ENCODE peak calls at places on chromosomes 4 and X, in six cellular contexts. One of them, this sample, is unnamed.

GRCh38 chr4:40536032-40536431 is 93.6 kb downstream of the RBM47 start:
- DNase-seq in mesenchymal stem cell: no peak
- DNase-seq in IMR-90: no peak
- DNase-seq in H1: no peak
- DNase-seq in neuronal stem cell: no peak
- DNase-seq in H9: no peak
- DNase-seq in this sample: no peak

GRCh38 chr4:157221895-157222763 is 1.6 kb downstream of the GRIA2 start:
- DNase-seq in neuronal stem cell: peak; percentile 62
- DNase-seq in H1: no peak
- DNase-seq in H9: peak; percentile 71
- DNase-seq in IMR-90: no peak
- DNase-seq in mesenchymal stem cell: no peak
- DNase-seq in this sample: no peak

GRCh38 chrX:150623583-150623982 is 55.2 kb downstream of the MTM1 start:
- DNase-seq in H1: no peak
- DNase-seq in neuronal stem cell: no peak
- DNase-seq in H9: no peak
- DNase-seq in IMR-90: no peak
- DNase-seq in mesenchymal stem cell: no peak
- DNase-seq in this sample: no peak

GRCh38 chr4:98682719-98683118 is 24.3 kb upstream of the TSPAN5 start:
- DNase-seq in H1: no peak
- DNase-seq in H9: no peak
- DNase-seq in mesenchymal stem cell: peak; percentile 46
- DNase-seq in IMR-90: peak; percentile 61
- DNase-seq in neuronal stem cell: no peak
- DNase-seq in this sample: peak; percentile 80

GRCh38 chrX:65874765-65875164 is 165.1 kb downstream of the VSIG4 start:
- DNase-seq in H1: no peak
- DNase-seq in neuronal stem cell: no peak
- DNase-seq in H9: no peak
- DNase-seq in IMR-90: no peak
- DNase-seq in mesenchymal stem cell: no peak
- DNase-seq in this sample: no peak

GRCh38 chr4:93771640-93772411 is 56.7 kb upstream of the ATOH1 start:
- DNase-seq in neuronal stem cell: no peak
- DNase-seq in H1: no peak
- DNase-seq in mesenchymal stem cell: no peak
- DNase-seq in IMR-90: no peak
- DNase-seq in H9: no peak
- DNase-seq in this sample: no peak

GRCh38 chr4:82850684-82851083 is 40.3 kb downstream of the SEC31A start:
- DNase-seq in IMR-90: no peak
- DNase-seq in neuronal stem cell: no peak
- DNase-seq in H1: no peak
- DNase-seq in H9: no peak
- DNase-seq in mesenchymal stem cell: no peak
- DNase-seq in this sample: no peak

GRCh38 chr4:65416875-65417274 is 253.4 kb downstream of the EPHA5 start:
- DNase-seq in H1: no peak
- DNase-seq in IMR-90: no peak
- DNase-seq in neuronal stem cell: no peak
- DNase-seq in mesenchymal stem cell: no peak
- DNase-seq in H9: peak; percentile 25
- DNase-seq in this sample: no peak

GRCh38 chrX:151801980-151802379 is 67.4 kb downstream of the CNGA2 start:
- DNase-seq in IMR-90: no peak
- DNase-seq in H9: no peak
- DNase-seq in neuronal stem cell: no peak
- DNase-seq in H1: no peak
- DNase-seq in mesenchymal stem cell: no peak
- DNase-seq in this sample: peak; percentile 47

GRCh38 chr4:100823066-100823992 is 305.5 kb upstream of the EMCN start:
- DNase-seq in mesenchymal stem cell: no peak
- DNase-seq in H1: no peak
- DNase-seq in neuronal stem cell: no peak
- DNase-seq in H9: no peak
- DNase-seq in IMR-90: no peak
- DNase-seq in this sample: peak; percentile 31

GRCh38 chr4:89784686-89785227 is 52.2 kb downstream of the SNCA start:
- DNase-seq in mesenchymal stem cell: no peak
- DNase-seq in H9: no peak
- DNase-seq in IMR-90: no peak
- DNase-seq in H1: no peak
- DNase-seq in neuronal stem cell: no peak
- DNase-seq in this sample: no peak

GRCh38 chrX:43968347-43968746 is 4.8 kb downstream of the NDP start:
- DNase-seq in H9: no peak
- DNase-seq in mesenchymal stem cell: no peak
- DNase-seq in neuronal stem cell: no peak
- DNase-seq in H1: no peak
- DNase-seq in IMR-90: no peak
- DNase-seq in this sample: no peak

GRCh38 chr4:82049294-82049693 is 324.5 kb downstream of the HNRNPD start:
- DNase-seq in H1: no peak
- DNase-seq in IMR-90: no peak
- DNase-seq in mesenchymal stem cell: no peak
- DNase-seq in neuronal stem cell: no peak
- DNase-seq in H9: no peak
- DNase-seq in this sample: no peak

GRCh38 chrX:72280210-72280882 is 3.3 kb upstream of the RPS4X start:
- DNase-seq in H9: no peak
- DNase-seq in mesenchymal stem cell: no peak
- DNase-seq in neuronal stem cell: no peak
- DNase-seq in IMR-90: peak; percentile 38
- DNase-seq in H1: no peak
- DNase-seq in this sample: no peak

GRCh38 chrX:42229533-42229932 is 306.2 kb upstream of the CASK start:
- DNase-seq in H1: no peak
- DNase-seq in neuronal stem cell: no peak
- DNase-seq in mesenchymal stem cell: no peak
- DNase-seq in H9: no peak
- DNase-seq in IMR-90: no peak
- DNase-seq in this sample: no peak

GRCh38 chr4:82284858-82285805 is 88.7 kb downstream of the HNRNPD start:
- DNase-seq in IMR-90: peak; percentile 99
- DNase-seq in neuronal stem cell: peak; percentile 97
- DNase-seq in H1: peak; percentile 95
- DNase-seq in H9: peak; percentile 100
- DNase-seq in mesenchymal stem cell: peak; percentile 99
- DNase-seq in this sample: peak; percentile 100

GRCh38 chr4:174377613-174378012 is 93.9 kb downstream of the CEP44 start:
- DNase-seq in H1: no peak
- DNase-seq in H9: no peak
- DNase-seq in mesenchymal stem cell: peak; percentile 70
- DNase-seq in IMR-90: peak; percentile 2
- DNase-seq in neuronal stem cell: no peak
- DNase-seq in this sample: peak; percentile 59

GRCh38 chr4:47031011-47031678 is at the start of gene GABRB1:
- DNase-seq in H1: peak; percentile 23
- DNase-seq in neuronal stem cell: peak; percentile 66
- DNase-seq in mesenchymal stem cell: peak; percentile 70
- DNase-seq in IMR-90: peak; percentile 61
- DNase-seq in H9: peak; percentile 74
- DNase-seq in this sample: peak; percentile 28

GRCh38 chrX:148878371-148878770 is 378.0 kb downstream of the AFF2 start:
- DNase-seq in IMR-90: peak; percentile 69
- DNase-seq in neuronal stem cell: no peak
- DNase-seq in mesenchymal stem cell: peak; percentile 34
- DNase-seq in H1: no peak
- DNase-seq in H9: no peak
- DNase-seq in this sample: peak; percentile 70

GRCh38 chr4:24794111-24794860 is 1.1 kb upstream of the SOD3 start:
- DNase-seq in mesenchymal stem cell: peak; percentile 69
- DNase-seq in H9: no peak
- DNase-seq in H1: no peak
- DNase-seq in neuronal stem cell: no peak
- DNase-seq in IMR-90: peak; percentile 72
- DNase-seq in this sample: peak; percentile 82

GRCh38 chr4:147096667-147097604 is 151.3 kb upstream of the TTC29 start:
- DNase-seq in H1: no peak
- DNase-seq in mesenchymal stem cell: peak; percentile 70
- DNase-seq in neuronal stem cell: peak; percentile 50
- DNase-seq in IMR-90: peak; percentile 69
- DNase-seq in H9: no peak
- DNase-seq in this sample: no peak

GRCh38 chr4:172007889-172008288 is 194.7 kb downstream of the GALNTL6 start:
- DNase-seq in IMR-90: no peak
- DNase-seq in H9: no peak
- DNase-seq in neuronal stem cell: no peak
- DNase-seq in H1: no peak
- DNase-seq in mesenchymal stem cell: no peak
- DNase-seq in this sample: no peak

GRCh38 chrX:102720237-102721168 is at the start of gene GPRASP3:
- DNase-seq in IMR-90: peak; percentile 75
- DNase-seq in mesenchymal stem cell: peak; percentile 74
- DNase-seq in neuronal stem cell: peak; percentile 24
- DNase-seq in H1: no peak
- DNase-seq in H9: no peak
- DNase-seq in this sample: peak; percentile 64

GRCh38 chrX:24145340-24146186 is 4.0 kb upstream of the ZFX start:
- DNase-seq in H9: no peak
- DNase-seq in IMR-90: peak; percentile 54
- DNase-seq in neuronal stem cell: no peak
- DNase-seq in H1: no peak
- DNase-seq in mesenchymal stem cell: peak; percentile 28
- DNase-seq in this sample: no peak

GRCh38 chr4:149063007-149063406 is 620.8 kb upstream of the NR3C2 start:
- DNase-seq in IMR-90: no peak
- DNase-seq in H9: no peak
- DNase-seq in H1: no peak
- DNase-seq in mesenchymal stem cell: no peak
- DNase-seq in neuronal stem cell: no peak
- DNase-seq in this sample: no peak

GRCh38 chr4:2598661-2599654 is 62.5 kb downstream of the FAM193A start:
- DNase-seq in H9: peak; percentile 64
- DNase-seq in neuronal stem cell: no peak
- DNase-seq in IMR-90: peak; percentile 19
- DNase-seq in H1: no peak
- DNase-seq in mesenchymal stem cell: peak; percentile 39
- DNase-seq in this sample: peak; percentile 12

GRCh38 chr4:70023218-70023617 is 5.0 kb upstream of the HTN3 start:
- DNase-seq in mesenchymal stem cell: no peak
- DNase-seq in H1: no peak
- DNase-seq in neuronal stem cell: no peak
- DNase-seq in H9: no peak
- DNase-seq in IMR-90: no peak
- DNase-seq in this sample: no peak
- H2BK5ac ChIP-seq in mesenchymal stem cell: no peak overlapping the region
- H2BK5ac ChIP-seq in H1: no peak overlapping the region
- H2BK5ac ChIP-seq in neuronal stem cell: no peak overlapping the region
- H2BK5ac ChIP-seq in H9: no peak overlapping the region
- H2BK5ac ChIP-seq in IMR-90: no peak overlapping the region
- H2BK5ac ChIP-seq in this sample: no peak overlapping the region

GRCh38 chr4:158771776-158772175 is 3.0 kb downstream of the FNIP2 start:
- DNase-seq in H9: no peak
- DNase-seq in IMR-90: no peak
- DNase-seq in mesenchymal stem cell: no peak
- DNase-seq in neuronal stem cell: no peak
- DNase-seq in H1: no peak
- DNase-seq in this sample: no peak

GRCh38 chr4:158769175-158769831 is 477 bp downstream of the FNIP2 start:
- DNase-seq in IMR-90: no peak
- DNase-seq in H1: no peak
- DNase-seq in mesenchymal stem cell: peak; percentile 45
- DNase-seq in H9: peak; percentile 48
- DNase-seq in neuronal stem cell: no peak
- DNase-seq in this sample: peak; percentile 38

GRCh38 chr4:158770671-158771070 is 1.8 kb downstream of the FNIP2 start:
- DNase-seq in IMR-90: no peak
- DNase-seq in H1: no peak
- DNase-seq in neuronal stem cell: no peak
- DNase-seq in H9: no peak
- DNase-seq in mesenchymal stem cell: no peak
- DNase-seq in this sample: no peak

GRCh38 chr4:158766419-158767044 is 2.3 kb upstream of the FNIP2 start:
- DNase-seq in mesenchymal stem cell: no peak
- DNase-seq in H1: no peak
- DNase-seq in H9: no peak
- DNase-seq in IMR-90: no peak
- DNase-seq in neuronal stem cell: no peak
- DNase-seq in this sample: no peak

DNA sequence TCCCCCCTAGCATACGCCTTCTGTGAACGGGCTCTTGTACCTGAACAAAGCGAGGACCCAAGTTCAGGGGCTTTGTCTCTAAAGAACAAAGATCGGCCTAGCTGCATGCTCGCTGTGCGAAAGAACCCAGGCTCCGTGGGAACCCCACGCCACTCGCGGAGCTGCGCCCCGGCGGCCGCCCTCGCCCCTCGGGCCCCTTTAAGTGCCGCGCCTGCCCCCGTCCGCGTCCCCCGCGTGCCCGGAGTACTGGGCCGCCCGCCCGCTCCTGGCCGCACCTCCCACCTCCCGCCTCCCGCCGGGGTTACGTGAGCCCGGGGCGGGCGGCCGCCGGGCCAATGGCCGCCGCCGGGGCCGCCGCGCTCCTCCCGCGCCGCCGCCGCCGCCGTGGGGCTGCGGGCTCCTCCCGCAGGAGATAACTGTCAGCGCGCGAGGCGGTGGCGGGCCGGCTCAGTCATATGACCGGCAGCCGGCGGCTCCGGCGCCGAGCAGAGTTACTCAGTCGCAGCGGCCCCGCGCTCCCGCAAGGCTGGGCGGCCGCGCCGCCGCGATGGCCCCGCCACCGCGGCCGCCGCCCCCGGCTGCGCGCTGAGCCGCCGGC is at the start of gene FNIP2:
- DNase-seq in mesenchymal stem cell: peak; percentile 82
- DNase-seq in H9: peak; percentile 78
- DNase-seq in neuronal stem cell: peak; percentile 64
- DNase-seq in H1: no peak
- DNase-seq in IMR-90: peak; percentile 72
- DNase-seq in this sample: peak; percentile 83
- H4K8ac ChIP-seq in mesenchymal stem cell: peak within 1 kb of the TSS; percentile 92
- H4K8ac ChIP-seq in H9: no peak within 1 kb of the TSS
- H4K8ac ChIP-seq in neuronal stem cell: no peak within 1 kb of the TSS
- H4K8ac ChIP-seq in H1: peak within 1 kb of the TSS; percentile 98
- H4K8ac ChIP-seq in IMR-90: peak within 1 kb of the TSS; percentile 76
- H4K8ac ChIP-seq in this sample: peak within 1 kb of the TSS; percentile 97

DNA sequence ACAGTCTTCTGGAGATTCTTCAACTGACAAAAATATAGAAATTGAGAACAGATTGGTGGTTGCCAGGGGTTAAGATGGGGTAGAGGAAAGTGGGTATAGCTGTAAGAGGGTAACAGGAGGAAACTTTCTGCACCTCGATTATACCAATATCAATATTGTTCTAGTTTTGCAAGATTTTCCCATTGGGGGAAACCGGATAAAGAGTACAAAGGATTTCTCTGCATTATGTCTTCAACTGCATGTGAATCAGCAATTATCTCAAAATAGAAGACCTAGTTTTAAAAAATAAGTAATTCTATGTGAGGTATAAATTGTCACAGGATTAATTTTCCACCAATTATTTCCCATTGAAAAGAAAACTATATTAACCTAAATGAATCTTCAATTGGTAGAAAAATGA is 65.7 kb downstream of the LRBA start:
- DNase-seq in neuronal stem cell: no peak
- DNase-seq in H9: no peak
- DNase-seq in H1: no peak
- DNase-seq in IMR-90: no peak
- DNase-seq in mesenchymal stem cell: no peak
- DNase-seq in this sample: no peak
- H2AFZ ChIP-seq in neuronal stem cell: no peak overlapping the region
- H2AFZ ChIP-seq in H9: no peak overlapping the region
- H2AFZ ChIP-seq in H1: no peak overlapping the region
- H2AFZ ChIP-seq in IMR-90: no peak overlapping the region
- H2AFZ ChIP-seq in mesenchymal stem cell: no peak overlapping the region
- H2AFZ ChIP-seq in this sample: no peak overlapping the region

GRCh38 chrX:96425204-96425603 is 259.4 kb upstream of the DIAPH2 start:
- DNase-seq in H9: no peak
- DNase-seq in neuronal stem cell: no peak
- DNase-seq in IMR-90: no peak
- DNase-seq in H1: no peak
- DNase-seq in mesenchymal stem cell: no peak
- DNase-seq in this sample: no peak
- H2BK5ac ChIP-seq in H9: no peak overlapping the region
- H2BK5ac ChIP-seq in neuronal stem cell: no peak overlapping the region
- H2BK5ac ChIP-seq in IMR-90: no peak overlapping the region
- H2BK5ac ChIP-seq in H1: no peak overlapping the region
- H2BK5ac ChIP-seq in mesenchymal stem cell: no peak overlapping the region
- H2BK5ac ChIP-seq in this sample: no peak overlapping the region

This sample was measured in trophoblast cell.